ENCODE peak calls at places on chromosomes 2 and 18, in seven cellular contexts. One of them, this sample, is unnamed.

GRCh38 chr18:41389936-41390667 is 564.9 kb upstream of the PIK3C3 start:
- DNase-seq in HepG2: no peak
- DNase-seq in lower lobe of right lung: no peak
- DNase-seq in GM23338: no peak
- DNase-seq in WERI-Rb-1: no peak
- DNase-seq in OCI-LY7: no peak
- DNase-seq in PC-3: peak
- DNase-seq in this sample: no peak

GRCh38 chr2:70982971-70983370 is 4.5 kb downstream of the ANKRD53 start:
- DNase-seq in lower lobe of right lung: no peak
- DNase-seq in OCI-LY7: no peak
- DNase-seq in WERI-Rb-1: no peak
- DNase-seq in PC-3: no peak
- DNase-seq in HepG2: no peak
- DNase-seq in GM23338: no peak
- DNase-seq in this sample: no peak

GRCh38 chr2:118197011-118197695 is 108.9 kb downstream of the INSIG2 start:
- DNase-seq in HepG2: no peak
- DNase-seq in PC-3: peak
- DNase-seq in GM23338: peak
- DNase-seq in WERI-Rb-1: no peak
- DNase-seq in lower lobe of right lung: no peak
- DNase-seq in OCI-LY7: peak
- DNase-seq in this sample: peak

GRCh38 chr2:109136542-109136941 is 7.5 kb downstream of the SH3RF3 start:
- DNase-seq in lower lobe of right lung: no peak
- DNase-seq in HepG2: no peak
- DNase-seq in WERI-Rb-1: no peak
- DNase-seq in GM23338: no peak
- DNase-seq in OCI-LY7: no peak
- DNase-seq in PC-3: peak
- DNase-seq in this sample: no peak

GRCh38 chr2:30385327-30385726 is 61.7 kb upstream of the LCLAT1 start:
- DNase-seq in lower lobe of right lung: no peak
- DNase-seq in OCI-LY7: no peak
- DNase-seq in WERI-Rb-1: no peak
- DNase-seq in GM23338: peak
- DNase-seq in HepG2: no peak
- DNase-seq in PC-3: peak
- DNase-seq in this sample: peak

GRCh38 chr18:48908916-48909315 is 41.8 kb downstream of the SMAD7 start:
- DNase-seq in HepG2: no peak
- DNase-seq in WERI-Rb-1: no peak
- DNase-seq in GM23338: no peak
- DNase-seq in OCI-LY7: no peak
- DNase-seq in PC-3: peak
- DNase-seq in lower lobe of right lung: no peak
- DNase-seq in this sample: no peak

GRCh38 chr2:183070942-183071844 is 7.4 kb upstream of the DUSP19 start:
- DNase-seq in lower lobe of right lung: peak
- DNase-seq in HepG2: peak
- DNase-seq in WERI-Rb-1: peak
- DNase-seq in GM23338: peak
- DNase-seq in PC-3: no peak
- DNase-seq in OCI-LY7: no peak
- DNase-seq in this sample: peak

GRCh38 chr2:70523996-70524965 is 29.3 kb downstream of the TGFA start:
- DNase-seq in WERI-Rb-1: no peak
- DNase-seq in lower lobe of right lung: peak
- DNase-seq in PC-3: peak
- DNase-seq in OCI-LY7: no peak
- DNase-seq in HepG2: peak
- DNase-seq in GM23338: peak
- DNase-seq in this sample: peak

GRCh38 chr2:74300506-74300905 is 42.7 kb downstream of the SLC4A5 start:
- DNase-seq in HepG2: no peak
- DNase-seq in WERI-Rb-1: no peak
- DNase-seq in PC-3: no peak
- DNase-seq in GM23338: no peak
- DNase-seq in lower lobe of right lung: no peak
- DNase-seq in OCI-LY7: no peak
- DNase-seq in this sample: no peak

GRCh38 chr2:44707945-44708645 is 233.4 kb upstream of the SIX3 start:
- DNase-seq in lower lobe of right lung: no peak
- DNase-seq in PC-3: peak
- DNase-seq in HepG2: no peak
- DNase-seq in OCI-LY7: peak
- DNase-seq in WERI-Rb-1: no peak
- DNase-seq in GM23338: no peak
- DNase-seq in this sample: no peak

GRCh38 chr2:135819211-135819610 is 17.8 kb downstream of the LCT start:
- DNase-seq in OCI-LY7: peak
- DNase-seq in PC-3: peak
- DNase-seq in HepG2: peak
- DNase-seq in GM23338: peak
- DNase-seq in WERI-Rb-1: peak
- DNase-seq in lower lobe of right lung: no peak
- DNase-seq in this sample: peak

GRCh38 chr18:55376387-55376786 is 211.6 kb downstream of the TCF4 start:
- DNase-seq in WERI-Rb-1: no peak
- DNase-seq in HepG2: no peak
- DNase-seq in GM23338: no peak
- DNase-seq in PC-3: no peak
- DNase-seq in lower lobe of right lung: no peak
- DNase-seq in OCI-LY7: no peak
- DNase-seq in this sample: no peak

GRCh38 chr2:85997016-85997970 is 108.4 kb downstream of the POLR1A start:
- DNase-seq in WERI-Rb-1: no peak
- DNase-seq in PC-3: no peak
- DNase-seq in lower lobe of right lung: no peak
- DNase-seq in HepG2: no peak
- DNase-seq in OCI-LY7: no peak
- DNase-seq in GM23338: no peak
- DNase-seq in this sample: no peak

GRCh38 chr2:174873457-174873856 is 109.2 kb upstream of the CHRNA1 start:
- DNase-seq in HepG2: no peak
- DNase-seq in lower lobe of right lung: no peak
- DNase-seq in OCI-LY7: no peak
- DNase-seq in WERI-Rb-1: no peak
- DNase-seq in PC-3: no peak
- DNase-seq in GM23338: peak
- DNase-seq in this sample: no peak

GRCh38 chr2:237060518-237061312 is 25.0 kb upstream of the COPS8 start:
- DNase-seq in PC-3: peak
- DNase-seq in HepG2: peak
- DNase-seq in WERI-Rb-1: peak
- DNase-seq in lower lobe of right lung: no peak
- DNase-seq in GM23338: peak
- DNase-seq in OCI-LY7: peak
- DNase-seq in this sample: peak

GRCh38 chr2:188078544-188078943 is 213.1 kb upstream of the GULP1 start:
- DNase-seq in lower lobe of right lung: no peak
- DNase-seq in PC-3: no peak
- DNase-seq in HepG2: no peak
- DNase-seq in WERI-Rb-1: no peak
- DNase-seq in GM23338: no peak
- DNase-seq in OCI-LY7: no peak
- DNase-seq in this sample: no peak

GRCh38 chr2:23351388-23352141 is 33.4 kb upstream of the KLHL29 start:
- DNase-seq in HepG2: peak
- DNase-seq in OCI-LY7: peak
- DNase-seq in GM23338: peak
- DNase-seq in lower lobe of right lung: peak
- DNase-seq in PC-3: peak
- DNase-seq in WERI-Rb-1: peak
- DNase-seq in this sample: peak

GRCh38 chr18:73688851-73689659 is 458.6 kb downstream of the FBXO15 start:
- DNase-seq in lower lobe of right lung: no peak
- DNase-seq in HepG2: no peak
- DNase-seq in PC-3: peak
- DNase-seq in GM23338: peak
- DNase-seq in WERI-Rb-1: no peak
- DNase-seq in OCI-LY7: peak
- DNase-seq in this sample: peak

GRCh38 chr2:238238766-238239551 is 879 bp downstream of the HES6 start:
- DNase-seq in WERI-Rb-1: peak
- DNase-seq in PC-3: no peak
- DNase-seq in OCI-LY7: no peak
- DNase-seq in HepG2: no peak
- DNase-seq in GM23338: peak
- DNase-seq in lower lobe of right lung: peak
- DNase-seq in this sample: no peak
- H3K4me3 ChIP-seq in WERI-Rb-1: peak
- H3K4me3 ChIP-seq in PC-3: no peak
- H3K4me3 ChIP-seq in OCI-LY7: peak
- H3K4me3 ChIP-seq in HepG2: peak
- H3K4me3 ChIP-seq in GM23338: peak
- H3K4me3 ChIP-seq in lower lobe of right lung: peak
- H3K4me3 ChIP-seq in this sample: no peak

GRCh38 chr2:12173271-12173942 is 427.0 kb downstream of the LPIN1 start:
- DNase-seq in HepG2: no peak
- DNase-seq in PC-3: peak
- DNase-seq in GM23338: no peak
- DNase-seq in WERI-Rb-1: no peak
- DNase-seq in OCI-LY7: no peak
- DNase-seq in lower lobe of right lung: no peak
- DNase-seq in this sample: no peak
- TF ChIP-seq CTCF in HepG2: no peak
- TF ChIP-seq CTCF in PC-3: peak
- TF ChIP-seq CTCF in GM23338: peak
- TF ChIP-seq CTCF in WERI-Rb-1: peak
- TF ChIP-seq CTCF in OCI-LY7: peak
- TF ChIP-seq CTCF in lower lobe of right lung: no peak
- TF ChIP-seq CTCF in this sample: peak

GRCh38 chr18:54251606-54252400 is 17.5 kb upstream of the POLI start:
- DNase-seq in GM23338: no peak
- DNase-seq in OCI-LY7: no peak
- DNase-seq in PC-3: no peak
- DNase-seq in lower lobe of right lung: no peak
- DNase-seq in HepG2: no peak
- DNase-seq in WERI-Rb-1: no peak
- DNase-seq in this sample: no peak

GRCh38 chr18:54250846-54251251 is 18.5 kb upstream of the POLI start:
- DNase-seq in WERI-Rb-1: no peak
- DNase-seq in PC-3: no peak
- DNase-seq in GM23338: no peak
- DNase-seq in lower lobe of right lung: no peak
- DNase-seq in OCI-LY7: peak
- DNase-seq in HepG2: no peak
- DNase-seq in this sample: no peak

GRCh38 chr18:54242327-54242726 is 17.9 kb upstream of the MBD2 start:
- DNase-seq in PC-3: no peak
- DNase-seq in WERI-Rb-1: no peak
- DNase-seq in HepG2: no peak
- DNase-seq in GM23338: no peak
- DNase-seq in lower lobe of right lung: no peak
- DNase-seq in OCI-LY7: no peak
- DNase-seq in this sample: no peak

GRCh38 chr18:54247488-54248175 is 21.7 kb upstream of the POLI start:
- DNase-seq in PC-3: no peak
- DNase-seq in HepG2: no peak
- DNase-seq in OCI-LY7: peak
- DNase-seq in lower lobe of right lung: no peak
- DNase-seq in GM23338: peak
- DNase-seq in WERI-Rb-1: no peak
- DNase-seq in this sample: no peak
- H3K4me3 ChIP-seq in PC-3: no peak
- H3K4me3 ChIP-seq in HepG2: peak
- H3K4me3 ChIP-seq in OCI-LY7: peak
- H3K4me3 ChIP-seq in lower lobe of right lung: no peak
- H3K4me3 ChIP-seq in GM23338: peak
- H3K4me3 ChIP-seq in WERI-Rb-1: no peak
- H3K4me3 ChIP-seq in this sample: no peak

DNA sequence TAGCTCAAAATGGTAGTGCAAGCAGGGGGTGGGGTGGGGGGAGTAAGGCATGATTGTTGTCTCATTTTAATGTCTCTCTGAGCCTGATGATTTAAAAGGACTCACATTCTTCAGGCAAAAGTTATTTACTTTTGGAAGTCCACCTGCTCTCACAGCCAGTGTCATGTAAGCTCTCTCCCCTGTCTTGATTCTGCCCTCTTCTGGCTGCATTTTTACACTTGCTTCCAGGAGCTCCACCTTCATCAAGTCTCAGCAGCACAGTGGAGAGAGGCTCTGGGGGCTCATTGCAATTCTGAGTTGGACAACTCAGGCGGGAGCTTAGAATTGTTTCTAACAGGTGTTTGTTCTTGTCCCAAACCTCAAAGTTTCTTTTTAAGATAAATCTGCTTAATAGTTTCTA is 39.2 kb downstream of the GNAL start:
- DNase-seq in PC-3: peak
- DNase-seq in WERI-Rb-1: peak
- DNase-seq in GM23338: peak
- DNase-seq in lower lobe of right lung: no peak
- DNase-seq in HepG2: peak
- DNase-seq in OCI-LY7: peak
- DNase-seq in this sample: peak
- TF ChIP-seq CTCF in PC-3: peak
- TF ChIP-seq CTCF in WERI-Rb-1: peak
- TF ChIP-seq CTCF in GM23338: peak
- TF ChIP-seq CTCF in lower lobe of right lung: no peak
- TF ChIP-seq CTCF in HepG2: peak
- TF ChIP-seq CTCF in OCI-LY7: peak
- TF ChIP-seq CTCF in this sample: peak

GRCh38 chr2:159612255-159612901 is 4.0 kb downstream of the BAZ2B start:
- DNase-seq in PC-3: no peak
- DNase-seq in OCI-LY7: no peak
- DNase-seq in WERI-Rb-1: no peak
- DNase-seq in lower lobe of right lung: no peak
- DNase-seq in HepG2: no peak
- DNase-seq in GM23338: peak
- DNase-seq in this sample: no peak
- H3K4me3 ChIP-seq in PC-3: no peak
- H3K4me3 ChIP-seq in OCI-LY7: no peak
- H3K4me3 ChIP-seq in WERI-Rb-1: no peak
- H3K4me3 ChIP-seq in lower lobe of right lung: peak
- H3K4me3 ChIP-seq in HepG2: no peak
- H3K4me3 ChIP-seq in GM23338: peak
- H3K4me3 ChIP-seq in this sample: no peak

GRCh38 chr18:50044402-50044801 is 150.5 kb downstream of the MYO5B start:
- DNase-seq in GM23338: peak
- DNase-seq in PC-3: no peak
- DNase-seq in HepG2: no peak
- DNase-seq in OCI-LY7: no peak
- DNase-seq in WERI-Rb-1: peak
- DNase-seq in lower lobe of right lung: no peak
- DNase-seq in this sample: no peak
- TF ChIP-seq CTCF in GM23338: peak
- TF ChIP-seq CTCF in PC-3: no peak
- TF ChIP-seq CTCF in HepG2: no peak
- TF ChIP-seq CTCF in OCI-LY7: no peak
- TF ChIP-seq CTCF in WERI-Rb-1: peak
- TF ChIP-seq CTCF in lower lobe of right lung: no peak
- TF ChIP-seq CTCF in this sample: peak

GRCh38 chr2:177239934-177240600 is 24.5 kb downstream of the NFE2L2 start:
- DNase-seq in GM23338: no peak
- DNase-seq in OCI-LY7: peak
- DNase-seq in lower lobe of right lung: no peak
- DNase-seq in PC-3: peak
- DNase-seq in WERI-Rb-1: no peak
- DNase-seq in HepG2: no peak
- DNase-seq in this sample: no peak
- H3K4me3 ChIP-seq in GM23338: no peak
- H3K4me3 ChIP-seq in OCI-LY7: no peak
- H3K4me3 ChIP-seq in lower lobe of right lung: peak
- H3K4me3 ChIP-seq in PC-3: no peak
- H3K4me3 ChIP-seq in WERI-Rb-1: no peak
- H3K4me3 ChIP-seq in HepG2: no peak
- H3K4me3 ChIP-seq in this sample: no peak

This sample was measured in brain microvascular endothelial cell.